ENCODE peak calls at places on chromosomes 3 and 15, in five cellular contexts. P is A549, G is heart right ventricle, S is mammary epithelial cell, Q is uterus. T is an unnamed sample.

GRCh38 chr15:55917881-55918296 is 75.5 kb downstream of the NEDD4 start:
- DNase-seq in Q (peak), P (peak), S (peak), G (no peak), T (no peak)

GRCh38 chr15:33179874-33180273 is 14.6 kb downstream of the FMN1 start:
- DNase-seq in P (no peak), Q (no peak), S (no peak), G (no peak), T (no peak)

GRCh38 chr3:194189243-194189791 is 53.4 kb downstream of the HES1 start:
- DNase-seq in Q (no peak), P (no peak), S (no peak), G (no peak), T (no peak)

GRCh38 chr15:100108846-100109245 is 232.9 kb downstream of the ADAMTS17 start:
- DNase-seq in G (no peak), P (no peak), Q (no peak), S (no peak), T (no peak)

GRCh38 chr3:123776383-123776782 is 107.7 kb downstream of the MYLK start:
- DNase-seq in Q (no peak), P (no peak), S (no peak), G (no peak), T (no peak)

GRCh38 chr3:56754753-56755365 is 46.9 kb downstream of the ARHGEF3 start:
- DNase-seq in P (no peak), S (no peak), Q (peak), G (no peak), T (no peak)

GRCh38 chr15:74380361-74381189 is 13.1 kb upstream of the CYP11A1 start:
- DNase-seq in P (no peak), G (no peak), Q (no peak), S (no peak), T (peak)

GRCh38 chr3:119913021-119913420 is 131.1 kb downstream of the NR1I2 start:
- DNase-seq in G (no peak), S (peak), P (no peak), Q (no peak), T (no peak)

GRCh38 chr3:87810427-87810826 is 248.4 kb downstream of the CGGBP1 start:
- DNase-seq in S (no peak), Q (no peak), P (no peak), G (no peak), T (no peak)

GRCh38 chr3:139388961-139389551 is 391 bp downstream of the COPB2 start:
- DNase-seq in G (no peak), P (no peak), Q (no peak), S (no peak), T (no peak)

GRCh38 chr15:44781128-44781810 is 44.9 kb downstream of the TRIM69 start:
- DNase-seq in S (no peak), P (no peak), G (no peak), Q (no peak), T (no peak)

GRCh38 chr15:44779761-44780160 is 43.4 kb downstream of the TRIM69 start:
- DNase-seq in P (no peak), S (no peak), Q (no peak), G (no peak), T (no peak)

GRCh38 chr15:44782516-44782915 is 46.2 kb downstream of the TRIM69 start:
- DNase-seq in P (no peak), G (no peak), Q (no peak), S (peak), T (no peak)

GRCh38 chr15:44775923-44776322 is 39.6 kb downstream of the TRIM69 start:
- DNase-seq in P (no peak), Q (no peak), G (no peak), S (peak), T (no peak)

DNA sequence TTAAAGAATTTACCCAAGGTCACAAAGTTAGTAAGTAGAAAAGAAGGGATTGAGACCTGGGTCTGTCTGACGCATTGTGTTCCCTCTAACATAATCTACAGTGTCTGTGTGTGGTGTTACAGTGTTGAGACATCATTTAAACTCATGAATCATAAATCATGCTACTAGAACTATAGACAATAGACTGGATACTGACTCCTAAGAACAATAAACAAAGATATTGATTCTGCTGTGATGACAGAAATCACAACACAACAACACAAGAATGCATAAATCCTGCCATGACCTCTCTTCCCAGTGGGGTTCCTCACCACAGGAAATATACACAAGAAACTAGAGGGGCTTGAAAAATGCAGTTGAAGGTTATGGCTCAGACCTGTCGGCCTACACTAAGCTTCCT is 44.3 kb downstream of the TRIM69 start:
- DNase-seq in G (no peak), S (no peak), P (no peak), Q (no peak), T (no peak)
- TF ChIP-seq CTCF in G (no peak), S (no peak), P (no peak), Q (no peak), T (no peak)

GRCh38 chr15:86044981-86045380 is 34.7 kb upstream of the AGBL1 start:
- DNase-seq in S (no peak), G (no peak), Q (no peak), P (no peak), T (no peak)

GRCh38 chr15:86036243-86036642 is 43.4 kb upstream of the AGBL1 start:
- DNase-seq in Q (no peak), G (no peak), P (no peak), S (no peak), T (no peak)

GRCh38 chr15:86038491-86038890 is 41.2 kb upstream of the AGBL1 start:
- DNase-seq in Q (no peak), G (no peak), P (no peak), S (no peak), T (no peak)

GRCh38 chr15:86034904-86035303 is 44.8 kb upstream of the AGBL1 start:
- DNase-seq in G (no peak), P (no peak), Q (no peak), S (no peak), T (no peak)

GRCh38 chr15:86040360-86041095 is 39.1 kb upstream of the AGBL1 start:
- DNase-seq in P (no peak), S (no peak), G (no peak), Q (no peak), T (no peak)
- H3K27ac ChIP-seq in P (no peak), S (no peak), G (no peak), Q (no peak), T (no peak)

DNA sequence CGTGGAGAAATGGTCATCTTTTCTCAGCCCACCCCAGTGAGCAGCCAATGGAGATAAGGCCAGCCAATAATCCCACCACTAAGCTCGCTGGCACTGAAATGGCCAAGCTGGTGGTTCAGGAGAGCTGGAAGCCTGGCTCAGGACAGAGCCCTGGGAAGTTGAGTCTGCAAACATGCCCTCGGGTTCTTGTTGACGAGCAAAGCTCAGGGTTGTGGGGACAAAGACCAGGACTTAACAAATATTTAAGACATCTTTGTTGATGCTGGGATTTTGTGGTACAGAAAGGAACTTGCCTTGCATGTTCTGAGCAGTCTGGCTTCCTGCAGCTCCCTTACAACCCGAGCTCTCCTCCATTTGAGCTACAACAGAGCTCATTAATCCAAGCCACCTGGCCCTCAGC is 4.4 kb downstream of the FAH start:
- DNase-seq in S (no peak), P (no peak), G (no peak), Q (no peak), T (no peak)
- TF ChIP-seq CTCF in S (no peak), P (no peak), G (no peak), Q (no peak), T (no peak)

GRCh38 chr15:71334434-71334833 is 219.2 kb downstream of the THSD4 start:
- DNase-seq in G (no peak), Q (no peak), P (no peak), S (no peak), T (no peak)

GRCh38 chr15:71334874-71335273 is 219.6 kb downstream of the THSD4 start:
- DNase-seq in Q (no peak), P (no peak), S (no peak), G (no peak), T (no peak)

GRCh38 chr15:71337197-71337845 is 222.1 kb downstream of the THSD4 start:
- DNase-seq in S (peak), P (no peak), G (no peak), Q (no peak), T (no peak)

GRCh38 chr15:71336671-71337070 is 221.4 kb downstream of the THSD4 start:
- DNase-seq in G (no peak), S (peak), Q (no peak), P (no peak), T (no peak)

GRCh38 chr15:71335591-71335990 is 220.3 kb downstream of the THSD4 start:
- DNase-seq in Q (no peak), P (no peak), G (no peak), S (no peak), T (no peak)
- H3K27ac ChIP-seq in Q (peak), P (no peak), G (peak), S (no peak), T (no peak)

GRCh38 chr3:3799173-3800075 is at the start of gene LRRN1:
- DNase-seq in P (no peak), Q (no peak), G (peak), S (peak), T (peak)
- TF ChIP-seq CTCF in P (no peak), Q (no peak), G (no peak), S (no peak), T (no peak)

GRCh38 chr3:190051643-190052042 is 69.1 kb downstream of the P3H2 start:
- DNase-seq in Q (no peak), P (no peak), S (no peak), G (no peak), T (no peak)

GRCh38 chr3:190056795-190057194 is 63.9 kb downstream of the P3H2 start:
- DNase-seq in Q (no peak), P (no peak), S (no peak), G (no peak), T (no peak)

GRCh38 chr3:190055773-190056172 is 64.9 kb downstream of the P3H2 start:
- DNase-seq in G (no peak), S (no peak), P (no peak), Q (no peak), T (no peak)

GRCh38 chr3:190058486-190059241 is 62.0 kb downstream of the P3H2 start:
- DNase-seq in P (no peak), Q (no peak), S (no peak), G (no peak), T (no peak)

DNA sequence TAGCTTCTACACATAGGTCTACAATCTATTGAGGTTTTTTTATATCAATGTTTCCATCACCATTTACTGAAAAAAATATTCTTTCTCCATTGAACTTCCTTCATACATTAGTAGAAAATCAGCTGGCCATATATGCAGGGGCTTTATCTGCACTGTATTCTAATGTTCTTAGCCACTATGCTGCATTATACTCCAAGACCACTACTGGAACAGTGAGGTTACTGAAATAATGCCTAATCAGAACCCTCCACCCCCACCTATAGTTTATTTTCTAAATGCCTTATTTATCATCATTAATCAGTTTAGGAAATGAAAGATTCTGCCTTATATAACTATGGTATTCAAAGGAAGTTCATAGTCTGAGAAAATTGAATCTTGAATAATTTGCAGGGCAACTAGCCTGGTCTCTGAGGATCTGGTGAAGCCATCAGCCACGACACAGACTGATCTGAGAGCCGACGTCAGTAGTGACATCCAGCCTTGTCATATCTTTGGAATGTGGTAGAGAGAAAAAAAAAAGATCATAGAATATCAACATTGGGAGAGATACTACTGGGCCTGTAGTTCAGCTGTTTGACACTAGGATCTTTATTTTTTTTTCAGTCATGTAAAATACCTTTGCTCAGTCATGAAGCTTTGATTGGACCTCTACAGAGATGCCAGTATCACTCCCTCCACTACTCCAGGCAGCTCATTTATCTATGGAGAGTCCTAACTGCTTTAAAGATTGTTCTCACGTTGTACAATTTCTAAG is 66.6 kb downstream of the P3H2 start:
- DNase-seq in S (peak), Q (no peak), P (peak), G (no peak), T (no peak)
- H3K27ac ChIP-seq in S (peak), Q (peak), P (peak), G (no peak), T (no peak)

T was measured in psoas muscle.